ENCODE peak calls at places on chromosomes 13 and 19, in eight cellular contexts. Q is mucosa of gallbladder; L is stimulated activated CD8-positive, alpha-beta memory T cell treated with anti-CD3 and anti-CD28 coated beads, Interleukin-2, amount 100 ng/mL, for 48 hours; I is PC-9; W is H54; U is posterior cingulate gyrus; P is CD4-positive, CD25-positive, alpha-beta regulatory T cell; K is neural crest cell. X is an unnamed sample.

GRCh38 chr13:95275322-95276118 is 25.7 kb downstream of the ABCC4 start:
- DNase-seq in Q (no peak), L (no peak), I (peak), W (no peak), U (no peak), P (no peak), K (no peak), X (no peak)

GRCh38 chr13:22455036-22455435 is 725.7 kb upstream of the SGCG start:
- DNase-seq in Q (no peak), L (no peak), I (no peak), W (no peak), U (no peak), P (no peak), K (no peak), X (no peak)

GRCh38 chr13:98826156-98826555 is 73.7 kb upstream of the SLC15A1 start:
- DNase-seq in Q (no peak), L (no peak), I (no peak), W (no peak), U (peak), P (peak), K (no peak), X (no peak)

GRCh38 chr19:7751157-7751783 is 3.9 kb upstream of the CD209 start:
- DNase-seq in Q (no peak), L (no peak), I (peak), W (no peak), U (no peak), P (peak), K (no peak), X (no peak)

GRCh38 chr19:17244618-17245534 is 843 bp downstream of the NR2F6 start:
- DNase-seq in Q (peak), L (no peak), I (peak), W (no peak), U (no peak), P (no peak), K (no peak), X (no peak)

GRCh38 chr19:40331052-40331451 is 17.1 kb downstream of the C19orf47 start:
- DNase-seq in Q (no peak), L (no peak), I (no peak), W (no peak), U (no peak), P (no peak), K (no peak), X (no peak)

GRCh38 chr13:54845351-54845965 is 1816.8 kb downstream of the OLFM4 start:
- DNase-seq in Q (no peak), L (no peak), I (no peak), W (no peak), U (no peak), P (no peak), K (no peak), X (no peak)

GRCh38 chr13:67228909-67229308 is 1.2 kb downstream of the PCDH9 start:
- DNase-seq in Q (no peak), L (no peak), I (no peak), W (no peak), U (peak), P (no peak), K (no peak), X (no peak)

GRCh38 chr19:7619671-7620441 is 9.5 kb downstream of the XAB2 start:
- DNase-seq in Q (peak), L (no peak), I (no peak), W (no peak), U (no peak), P (no peak), K (no peak), X (no peak)

GRCh38 chr13:29483211-29483610 is 112.3 kb downstream of the SLC7A1 start:
- DNase-seq in Q (no peak), L (no peak), I (no peak), W (no peak), U (no peak), P (no peak), K (no peak), X (no peak)

GRCh38 chr19:41537789-41538188 is 38.2 kb upstream of the CEACAM21 start:
- DNase-seq in Q (no peak), L (no peak), I (no peak), W (no peak), U (no peak), P (peak), K (no peak), X (no peak)

GRCh38 chr19:13082192-13083007 is 20.3 kb downstream of the LYL1 start:
- DNase-seq in Q (peak), L (no peak), I (no peak), W (no peak), U (no peak), P (no peak), K (no peak), X (no peak)

GRCh38 chr19:28618504-28618903 is 594.4 kb downstream of the UQCRFS1 start:
- DNase-seq in Q (no peak), L (no peak), I (no peak), W (no peak), U (no peak), P (no peak), K (no peak), X (no peak)

GRCh38 chr19:46840157-46840942 is 10.3 kb downstream of the AP2S1 start:
- DNase-seq in Q (peak), L (peak), I (peak), W (no peak), U (peak), P (peak), K (peak), X (peak)

GRCh38 chr19:57465680-57466381 is 8.9 kb upstream of the VN1R1 start:
- DNase-seq in Q (no peak), L (no peak), I (peak), W (peak), U (no peak), P (peak), K (no peak), X (no peak)

GRCh38 chr13:74868044-74868443 is 613.9 kb downstream of the TBC1D4 start:
- DNase-seq in Q (no peak), L (no peak), I (no peak), W (no peak), U (no peak), P (no peak), K (no peak), X (no peak)

GRCh38 chr13:107192289-107192688 is 624.4 kb upstream of the ARGLU1 start:
- DNase-seq in Q (peak), L (no peak), I (no peak), W (no peak), U (no peak), P (no peak), K (no peak), X (no peak)

GRCh38 chr19:1000591-1001537 is 645 bp downstream of the GRIN3B start:
- DNase-seq in Q (no peak), L (no peak), I (no peak), W (no peak), U (no peak), P (no peak), K (no peak), X (no peak)

GRCh38 chr13:39770514-39770913 is 115.1 kb downstream of the COG6 start:
- DNase-seq in Q (no peak), L (no peak), I (no peak), W (no peak), U (no peak), P (no peak), K (no peak), X (no peak)

GRCh38 chr19:18233224-18233825 is 7.1 kb upstream of the PDE4C start:
- DNase-seq in Q (peak), L (peak), I (peak), W (no peak), U (peak), P (peak), K (peak), X (no peak)

GRCh38 chr19:50794778-50795664 is 4.8 kb downstream of the ACP4 start:
- DNase-seq in Q (no peak), L (no peak), I (no peak), W (no peak), U (no peak), P (no peak), K (no peak), X (no peak)

X was measured in hippocampal formation.